ENCODE peak calls at places on chromosome 15, in five cellular contexts. C, V, T, P and H are unnamed samples.

GRCh38 chr15:83015361-83015760 is 3.9 kb upstream of the C15orf40 start:
- DNase-seq in C (no peak), V (no peak), T (no peak), P (no peak), H (no peak)

GRCh38 chr15:98582900-98583554 is 65.3 kb upstream of the IGF1R start:
- DNase-seq in C (no peak), V (no peak), T (no peak), P (no peak), H (no peak)

GRCh38 chr15:94041731-94042130 is 189.6 kb upstream of the MCTP2 start:
- DNase-seq in C (no peak), V (no peak), T (no peak), P (no peak), H (no peak)

GRCh38 chr15:60320365-60320764 is 77.4 kb downstream of the ANXA2 start:
- DNase-seq in C (no peak), V (no peak), T (no peak), P (no peak), H (no peak)

GRCh38 chr15:98875309-98875708 is 132.3 kb downstream of the PGPEP1L start:
- DNase-seq in C (no peak), V (no peak), T (peak; percentile 50), P (no peak), H (no peak)

GRCh38 chr15:101023501-101024110 is 104.4 kb downstream of the LRRK1 start:
- DNase-seq in C (no peak), V (peak; percentile 15), T (no peak), P (no peak), H (no peak)

GRCh38 chr15:72764656-72765055 is 18.9 kb downstream of the ADPGK start:
- DNase-seq in C (no peak), V (no peak), T (no peak), P (no peak), H (no peak)

GRCh38 chr15:76235186-76235826 is 76.0 kb downstream of the ETFA start:
- DNase-seq in C (peak; percentile 53), V (no peak), T (peak; percentile 60), P (peak; percentile 33), H (peak; percentile 27)

GRCh38 chr15:50816191-50816590 is 50.7 kb upstream of the SPPL2A start:
- DNase-seq in C (no peak), V (peak; percentile 82), T (no peak), P (no peak), H (no peak)

GRCh38 chr15:31279221-31280036 is 47.2 kb upstream of the KLF13 start:
- DNase-seq in C (no peak), V (peak; percentile 24), T (no peak), P (no peak), H (no peak)

GRCh38 chr15:29821416-29822099 is 710 bp downstream of the TJP1 start:
- DNase-seq in C (peak; percentile 40), V (peak; percentile 80), T (peak; percentile 79), P (peak; percentile 87), H (no peak)

GRCh38 chr15:58628206-58629057 is 121.1 kb downstream of the ADAM10 start:
- DNase-seq in C (peak; percentile 7), V (no peak), T (peak; percentile 24), P (no peak), H (no peak)

GRCh38 chr15:101028772-101029438 is 109.7 kb downstream of the LRRK1 start:
- DNase-seq in C (no peak), V (peak; percentile 7), T (no peak), P (no peak), H (no peak)

GRCh38 chr15:45143946-45144345 is 14.2 kb downstream of the DUOX1 start:
- DNase-seq in C (no peak), V (no peak), T (no peak), P (no peak), H (no peak)

GRCh38 chr15:63067976-63068743 is 25.6 kb downstream of the TPM1 start:
- DNase-seq in C (no peak), V (no peak), T (no peak), P (no peak), H (no peak)

GRCh38 chr15:39743611-39744010 is 39.0 kb downstream of the FSIP1 start:
- DNase-seq in C (no peak), V (no peak), T (no peak), P (no peak), H (no peak)
- H3K4me3 ChIP-seq in C (no peak overlapping the region), V (no peak overlapping the region), T (no peak overlapping the region), P (no peak overlapping the region), H (no peak overlapping the region)

DNA sequence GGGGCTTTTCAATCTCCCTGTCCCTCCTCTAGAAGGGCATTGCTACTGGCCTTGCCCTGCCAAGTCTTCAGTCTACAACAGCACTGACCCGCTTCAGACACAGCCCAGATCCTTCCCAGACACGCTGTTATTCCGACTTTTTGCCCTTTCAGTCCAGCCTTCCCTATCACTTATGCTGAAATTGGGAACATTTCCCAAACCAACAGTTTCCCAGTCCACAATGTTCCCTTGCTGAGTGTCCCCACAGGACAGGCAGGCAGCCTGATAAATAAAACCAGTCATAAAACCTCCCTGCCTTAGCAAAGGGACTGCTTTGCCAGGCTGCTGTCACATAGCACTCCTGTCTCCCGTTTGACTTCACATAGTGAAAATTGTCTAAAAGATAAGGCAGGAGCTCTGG is 43.5 kb downstream of the GOLGA6L2 start:
- DNase-seq in C (no peak), V (no peak), T (no peak), P (no peak), H (no peak)
- H3K4me3 ChIP-seq in C (no peak overlapping the region), V (no peak overlapping the region), T (no peak overlapping the region), P (no peak overlapping the region), H (no peak overlapping the region)

GRCh38 chr15:67884009-67884408 is 44.2 kb upstream of the RNU6-1 start:
- DNase-seq in C (no peak), V (no peak), T (no peak), P (no peak), H (no peak)
- H3K4me3 ChIP-seq in C (no peak overlapping the region), V (peak overlapping the region; percentile 42), T (no peak overlapping the region), P (peak overlapping the region; percentile 35), H (peak overlapping the region; percentile 33)

GRCh38 chr15:80997692-80998091 is 3.0 kb upstream of the TLNRD1 start:
- DNase-seq in C (no peak), V (no peak), T (no peak), P (no peak), H (no peak)
- H3K4me3 ChIP-seq in C (no peak overlapping the region), V (no peak overlapping the region), T (no peak overlapping the region), P (no peak overlapping the region), H (no peak overlapping the region)

GRCh38 chr15:67030036-67030762 is 35.2 kb upstream of the SMAD3 start:
- DNase-seq in C (no peak), V (peak; percentile 53), T (no peak), P (peak; percentile 84), H (no peak)
- H3K4me3 ChIP-seq in C (no peak overlapping the region), V (no peak overlapping the region), T (no peak overlapping the region), P (peak overlapping the region; percentile 29), H (no peak overlapping the region)

GRCh38 chr15:52220896-52221660 is 29.9 kb upstream of the GNB5 start:
- DNase-seq in C (peak; percentile 66), V (no peak), T (no peak), P (no peak), H (no peak)
- H3K4me3 ChIP-seq in C (peak overlapping the region; percentile 54), V (no peak overlapping the region), T (no peak overlapping the region), P (no peak overlapping the region), H (no peak overlapping the region)

DNA sequence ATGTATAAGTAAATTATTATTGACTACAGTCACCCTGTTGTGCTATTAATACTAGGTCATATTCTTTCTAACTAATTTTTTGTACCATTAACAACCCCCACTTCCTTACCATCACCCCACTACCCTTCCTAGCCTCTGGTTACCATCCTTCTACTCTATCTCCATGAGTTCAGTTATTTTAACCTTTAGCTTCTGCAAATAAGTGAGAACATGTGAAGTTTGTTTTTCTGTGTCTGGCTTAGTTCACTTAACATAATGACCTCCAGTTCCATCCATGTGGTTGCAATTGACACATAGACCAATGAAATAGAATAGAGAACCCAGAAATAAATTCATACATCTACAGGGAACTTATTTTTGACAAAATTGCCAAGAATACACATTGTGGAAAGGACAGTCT is 55.4 kb upstream of the CHRNB4 start:
- DNase-seq in C (no peak), V (no peak), T (no peak), P (no peak), H (no peak)
- H3K4me3 ChIP-seq in C (no peak overlapping the region), V (no peak overlapping the region), T (no peak overlapping the region), P (no peak overlapping the region), H (no peak overlapping the region)